ENCODE peak calls at places on chromosomes 5 and 9, in nine cellular contexts. One of them, this sample, is unnamed. For H3K36me3, the result is how much of the 10 kb centered on the place peaks cover.

GRCh38 chr9:74985041-74985440 is 32.3 kb upstream of the C9orf40 start:
- DNase-seq in right atrium auricular region: no peak
- DNase-seq in cardiac muscle cell: no peak
- DNase-seq in tibial artery: no peak
- DNase-seq in ovary: no peak
- DNase-seq in stomach: no peak
- DNase-seq in IMR-90: peak
- DNase-seq in MM.1S: no peak
- DNase-seq in kidney epithelial cell: no peak
- DNase-seq in this sample: no peak

GRCh38 chr5:87594566-87594965 is 181.8 kb upstream of the CCNH start:
- DNase-seq in right atrium auricular region: no peak
- DNase-seq in cardiac muscle cell: no peak
- DNase-seq in tibial artery: no peak
- DNase-seq in ovary: no peak
- DNase-seq in stomach: no peak
- DNase-seq in IMR-90: no peak
- DNase-seq in MM.1S: no peak
- DNase-seq in kidney epithelial cell: no peak
- DNase-seq in this sample: no peak

GRCh38 chr5:139639619-139640431 is 8.3 kb upstream of the CXXC5 start:
- DNase-seq in right atrium auricular region: peak
- DNase-seq in cardiac muscle cell: no peak
- DNase-seq in tibial artery: peak
- DNase-seq in ovary: no peak
- DNase-seq in stomach: peak
- DNase-seq in IMR-90: peak
- DNase-seq in MM.1S: no peak
- DNase-seq in kidney epithelial cell: no peak
- DNase-seq in this sample: peak

GRCh38 chr5:124634228-124634819 is 112.1 kb downstream of the ZNF608 start:
- DNase-seq in right atrium auricular region: no peak
- DNase-seq in cardiac muscle cell: no peak
- DNase-seq in tibial artery: no peak
- DNase-seq in ovary: no peak
- DNase-seq in stomach: no peak
- DNase-seq in IMR-90: peak
- DNase-seq in MM.1S: no peak
- DNase-seq in kidney epithelial cell: no peak
- DNase-seq in this sample: no peak

GRCh38 chr5:145999208-145999607 is 62.8 kb downstream of the SH3RF2 start:
- DNase-seq in right atrium auricular region: no peak
- DNase-seq in cardiac muscle cell: no peak
- DNase-seq in tibial artery: no peak
- DNase-seq in ovary: no peak
- DNase-seq in stomach: no peak
- DNase-seq in IMR-90: no peak
- DNase-seq in MM.1S: no peak
- DNase-seq in kidney epithelial cell: no peak
- DNase-seq in this sample: no peak

GRCh38 chr5:124060413-124061095 is 548.6 kb downstream of the CSNK1G3 start:
- DNase-seq in right atrium auricular region: no peak
- DNase-seq in cardiac muscle cell: no peak
- DNase-seq in tibial artery: no peak
- DNase-seq in ovary: no peak
- DNase-seq in stomach: peak
- DNase-seq in IMR-90: no peak
- DNase-seq in MM.1S: no peak
- DNase-seq in kidney epithelial cell: no peak
- DNase-seq in this sample: no peak

GRCh38 chr5:163841-164240 is 27.5 kb upstream of the LRRC14B start:
- DNase-seq in right atrium auricular region: no peak
- DNase-seq in cardiac muscle cell: no peak
- DNase-seq in tibial artery: peak
- DNase-seq in ovary: no peak
- DNase-seq in stomach: no peak
- DNase-seq in IMR-90: no peak
- DNase-seq in MM.1S: no peak
- DNase-seq in kidney epithelial cell: no peak
- DNase-seq in this sample: no peak

GRCh38 chr9:94929373-94929764 is 202.9 kb downstream of the AOPEP start:
- DNase-seq in right atrium auricular region: no peak
- DNase-seq in cardiac muscle cell: no peak
- DNase-seq in tibial artery: no peak
- DNase-seq in ovary: no peak
- DNase-seq in stomach: no peak
- DNase-seq in IMR-90: no peak
- DNase-seq in MM.1S: no peak
- DNase-seq in kidney epithelial cell: no peak
- DNase-seq in this sample: no peak

GRCh38 chr5:2288968-2289367 is 406.2 kb upstream of the IRX4 start:
- DNase-seq in right atrium auricular region: no peak
- DNase-seq in cardiac muscle cell: no peak
- DNase-seq in tibial artery: no peak
- DNase-seq in ovary: no peak
- DNase-seq in stomach: no peak
- DNase-seq in IMR-90: no peak
- DNase-seq in MM.1S: no peak
- DNase-seq in kidney epithelial cell: no peak
- DNase-seq in this sample: no peak

GRCh38 chr9:94084314-94084713 is at the start of gene PTPDC1:
- DNase-seq in right atrium auricular region: no peak
- DNase-seq in cardiac muscle cell: no peak
- DNase-seq in tibial artery: no peak
- DNase-seq in ovary: no peak
- DNase-seq in stomach: no peak
- DNase-seq in IMR-90: peak
- DNase-seq in MM.1S: no peak
- DNase-seq in kidney epithelial cell: peak
- DNase-seq in this sample: peak

GRCh38 chr5:119524461-119524860 is 72.2 kb downstream of the HSD17B4 start:
- DNase-seq in right atrium auricular region: no peak
- DNase-seq in cardiac muscle cell: no peak
- DNase-seq in tibial artery: no peak
- DNase-seq in ovary: no peak
- DNase-seq in stomach: no peak
- DNase-seq in IMR-90: peak
- DNase-seq in MM.1S: no peak
- DNase-seq in kidney epithelial cell: no peak
- DNase-seq in this sample: no peak

GRCh38 chr5:119529811-119530210 is 77.5 kb downstream of the HSD17B4 start:
- DNase-seq in right atrium auricular region: no peak
- DNase-seq in cardiac muscle cell: no peak
- DNase-seq in tibial artery: no peak
- DNase-seq in ovary: no peak
- DNase-seq in stomach: no peak
- DNase-seq in IMR-90: no peak
- DNase-seq in MM.1S: no peak
- DNase-seq in kidney epithelial cell: no peak
- DNase-seq in this sample: no peak

GRCh38 chr5:119522841-119523240 is 70.5 kb downstream of the HSD17B4 start:
- DNase-seq in right atrium auricular region: no peak
- DNase-seq in cardiac muscle cell: no peak
- DNase-seq in tibial artery: no peak
- DNase-seq in ovary: no peak
- DNase-seq in stomach: no peak
- DNase-seq in IMR-90: no peak
- DNase-seq in MM.1S: no peak
- DNase-seq in kidney epithelial cell: no peak
- DNase-seq in this sample: no peak

GRCh38 chr5:119532637-119533036 is 80.3 kb downstream of the HSD17B4 start:
- DNase-seq in right atrium auricular region: no peak
- DNase-seq in cardiac muscle cell: no peak
- DNase-seq in tibial artery: no peak
- DNase-seq in ovary: no peak
- DNase-seq in stomach: no peak
- DNase-seq in IMR-90: peak
- DNase-seq in MM.1S: no peak
- DNase-seq in kidney epithelial cell: no peak
- DNase-seq in this sample: no peak

DNA sequence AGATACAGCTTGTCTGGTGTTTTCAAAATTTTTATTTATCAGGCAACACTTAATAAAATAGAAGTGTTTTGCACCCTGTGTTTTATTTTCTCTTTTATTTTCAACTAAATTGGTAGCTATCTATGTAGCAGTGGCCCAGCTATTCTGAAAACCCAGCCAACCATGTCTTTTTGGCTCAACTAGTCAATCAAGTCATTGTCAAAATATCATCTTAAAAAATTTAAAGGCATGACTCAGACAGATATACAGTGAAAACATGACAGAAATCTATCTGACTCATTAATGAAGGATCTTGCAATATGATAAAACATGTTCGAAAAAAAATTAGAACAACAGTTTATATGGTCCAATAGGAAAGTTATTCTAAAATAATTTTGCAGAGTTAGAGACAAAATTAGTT is 75.0 kb downstream of the HSD17B4 start:
- DNase-seq in right atrium auricular region: no peak
- DNase-seq in cardiac muscle cell: no peak
- DNase-seq in tibial artery: no peak
- DNase-seq in ovary: no peak
- DNase-seq in stomach: no peak
- DNase-seq in IMR-90: peak
- DNase-seq in MM.1S: no peak
- DNase-seq in kidney epithelial cell: peak
- DNase-seq in this sample: no peak
- H3K36me3 ChIP-seq in right atrium auricular region: under half
- H3K36me3 ChIP-seq in cardiac muscle cell: under half
- H3K36me3 ChIP-seq in tibial artery: under half
- H3K36me3 ChIP-seq in ovary: under half
- H3K36me3 ChIP-seq in stomach: half or more
- H3K36me3 ChIP-seq in IMR-90: under half
- H3K36me3 ChIP-seq in MM.1S: under half
- H3K36me3 ChIP-seq in kidney epithelial cell: under half
- H3K36me3 ChIP-seq in this sample: under half

DNA sequence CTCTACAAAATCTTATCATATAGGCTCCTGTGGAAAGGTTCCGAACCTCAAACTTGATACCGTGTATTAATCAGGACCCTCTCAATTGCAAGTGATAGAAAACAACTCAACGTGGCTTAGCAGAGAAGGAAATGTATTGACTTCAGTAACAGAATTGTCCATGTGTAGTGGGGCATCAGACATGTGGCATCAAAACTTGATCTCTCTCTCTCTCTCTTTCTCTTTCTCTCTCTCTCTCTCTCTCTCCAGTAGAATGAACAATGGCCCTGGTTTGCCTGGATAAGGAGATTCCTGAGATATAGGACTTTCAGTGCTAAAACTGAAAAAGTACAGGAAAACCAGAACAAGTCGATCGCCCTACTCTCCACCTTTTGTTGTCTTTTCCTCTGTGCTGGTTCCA is 168.2 kb downstream of the DRD1 start:
- DNase-seq in right atrium auricular region: no peak
- DNase-seq in cardiac muscle cell: no peak
- DNase-seq in tibial artery: no peak
- DNase-seq in ovary: no peak
- DNase-seq in stomach: no peak
- DNase-seq in IMR-90: no peak
- DNase-seq in MM.1S: no peak
- DNase-seq in kidney epithelial cell: no peak
- DNase-seq in this sample: no peak
- TF ChIP-seq CTCF in right atrium auricular region: no peak
- TF ChIP-seq CTCF in cardiac muscle cell: no peak
- TF ChIP-seq CTCF in tibial artery: no peak
- TF ChIP-seq CTCF in ovary: no peak
- TF ChIP-seq CTCF in stomach: no peak
- TF ChIP-seq CTCF in IMR-90: no peak
- TF ChIP-seq CTCF in MM.1S: no peak
- TF ChIP-seq CTCF in kidney epithelial cell: no peak
- TF ChIP-seq CTCF in this sample: no peak

DNA sequence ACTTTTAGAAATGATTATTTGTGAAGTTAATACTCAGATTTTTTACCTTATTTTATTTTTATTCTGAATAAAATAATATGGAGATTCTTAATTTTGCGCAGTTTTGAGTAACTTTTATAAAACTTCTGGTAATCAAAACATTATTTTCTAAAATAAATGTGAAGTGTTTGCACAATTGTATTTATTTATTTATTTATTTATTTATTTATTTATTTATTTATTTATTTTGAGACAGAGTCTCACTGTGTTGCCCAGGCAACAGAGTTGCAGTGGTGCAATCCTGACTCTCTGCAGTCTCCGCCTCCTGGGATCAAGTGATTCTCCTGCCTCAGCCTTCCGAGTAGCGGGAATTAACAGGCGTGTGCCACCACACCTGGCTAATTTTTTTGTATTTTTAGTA is 73.5 kb downstream of the RPS6 start:
- DNase-seq in right atrium auricular region: no peak
- DNase-seq in cardiac muscle cell: no peak
- DNase-seq in tibial artery: no peak
- DNase-seq in ovary: no peak
- DNase-seq in stomach: no peak
- DNase-seq in IMR-90: no peak
- DNase-seq in MM.1S: no peak
- DNase-seq in kidney epithelial cell: no peak
- DNase-seq in this sample: no peak
- H3K36me3 ChIP-seq in right atrium auricular region: under half
- H3K36me3 ChIP-seq in cardiac muscle cell: under half
- H3K36me3 ChIP-seq in tibial artery: under half
- H3K36me3 ChIP-seq in ovary: under half
- H3K36me3 ChIP-seq in stomach: half or more
- H3K36me3 ChIP-seq in IMR-90: under half
- H3K36me3 ChIP-seq in MM.1S: under half
- H3K36me3 ChIP-seq in kidney epithelial cell: under half
- H3K36me3 ChIP-seq in this sample: under half

GRCh38 chr9:98300611-98301010 is 45.2 kb upstream of the TBC1D2 start:
- DNase-seq in right atrium auricular region: no peak
- DNase-seq in cardiac muscle cell: no peak
- DNase-seq in tibial artery: peak
- DNase-seq in ovary: no peak
- DNase-seq in stomach: no peak
- DNase-seq in IMR-90: no peak
- DNase-seq in MM.1S: no peak
- DNase-seq in kidney epithelial cell: no peak
- DNase-seq in this sample: no peak

GRCh38 chr9:98295824-98296223 is 40.4 kb upstream of the TBC1D2 start:
- DNase-seq in right atrium auricular region: no peak
- DNase-seq in cardiac muscle cell: no peak
- DNase-seq in tibial artery: no peak
- DNase-seq in ovary: no peak
- DNase-seq in stomach: no peak
- DNase-seq in IMR-90: no peak
- DNase-seq in MM.1S: no peak
- DNase-seq in kidney epithelial cell: no peak
- DNase-seq in this sample: no peak

GRCh38 chr9:98302150-98302549 is 46.7 kb upstream of the TBC1D2 start:
- DNase-seq in right atrium auricular region: no peak
- DNase-seq in cardiac muscle cell: no peak
- DNase-seq in tibial artery: no peak
- DNase-seq in ovary: no peak
- DNase-seq in stomach: no peak
- DNase-seq in IMR-90: no peak
- DNase-seq in MM.1S: no peak
- DNase-seq in kidney epithelial cell: no peak
- DNase-seq in this sample: peak

GRCh38 chr9:98302938-98303337 is 47.5 kb upstream of the TBC1D2 start:
- DNase-seq in right atrium auricular region: no peak
- DNase-seq in cardiac muscle cell: no peak
- DNase-seq in tibial artery: no peak
- DNase-seq in ovary: no peak
- DNase-seq in stomach: no peak
- DNase-seq in IMR-90: no peak
- DNase-seq in MM.1S: no peak
- DNase-seq in kidney epithelial cell: no peak
- DNase-seq in this sample: no peak

GRCh38 chr9:98298476-98298875 is 43.0 kb upstream of the TBC1D2 start:
- DNase-seq in right atrium auricular region: no peak
- DNase-seq in cardiac muscle cell: no peak
- DNase-seq in tibial artery: no peak
- DNase-seq in ovary: no peak
- DNase-seq in stomach: no peak
- DNase-seq in IMR-90: no peak
- DNase-seq in MM.1S: no peak
- DNase-seq in kidney epithelial cell: no peak
- DNase-seq in this sample: no peak
- TF ChIP-seq CTCF in right atrium auricular region: no peak
- TF ChIP-seq CTCF in cardiac muscle cell: no peak
- TF ChIP-seq CTCF in tibial artery: no peak
- TF ChIP-seq CTCF in ovary: no peak
- TF ChIP-seq CTCF in stomach: no peak
- TF ChIP-seq CTCF in IMR-90: no peak
- TF ChIP-seq CTCF in MM.1S: no peak
- TF ChIP-seq CTCF in kidney epithelial cell: no peak
- TF ChIP-seq CTCF in this sample: no peak

This sample was measured in testis.